ENCODE peak calls at places on chromosomes 7 and 10, in nine cellular contexts. Z, N, R, E, I, L, V, A and G are unnamed samples.

GRCh38 chr7:114660007-114660406 is 245.4 kb downstream of the FOXP2 start:
- DNase-seq in Z (no peak), I (no peak), R (no peak), N (peak), L (no peak), A (no peak), V (no peak), E (no peak), G (no peak)

GRCh38 chr10:132611986-132612385 is 74.4 kb downstream of the INPP5A start:
- DNase-seq in R (no peak), L (no peak), N (no peak), I (no peak), A (no peak), V (no peak), Z (no peak), E (no peak), G (no peak)

GRCh38 chr7:103134866-103135554 is 13.9 kb downstream of the NAPEPLD start:
- DNase-seq in A (no peak), I (no peak), E (no peak), N (no peak), L (no peak), Z (no peak), R (no peak), V (no peak), G (no peak)

GRCh38 chr10:113272511-113272910 is 280.3 kb upstream of the HABP2 start:
- DNase-seq in A (no peak), L (no peak), I (no peak), V (no peak), R (no peak), Z (no peak), N (no peak), E (no peak), G (no peak)

GRCh38 chr7:73941836-73942551 is 81.0 kb downstream of the TMEM270 start:
- DNase-seq in A (peak), Z (no peak), I (no peak), E (no peak), L (no peak), N (no peak), R (no peak), V (peak), G (no peak)

GRCh38 chr7:25967278-25968204 is 184.5 kb upstream of the NFE2L3 start:
- DNase-seq in Z (no peak), R (no peak), I (no peak), E (no peak), V (no peak), A (no peak), N (no peak), L (no peak), G (no peak)

GRCh38 chr7:17229257-17229656 is 69.2 kb upstream of the AHR start:
- DNase-seq in I (no peak), R (no peak), V (no peak), L (no peak), A (no peak), E (no peak), N (no peak), Z (no peak), G (no peak)

GRCh38 chr7:28078036-28078901 is 102.3 kb downstream of the JAZF1 start:
- DNase-seq in E (no peak), I (no peak), N (peak), Z (peak), A (peak), R (no peak), L (peak), V (peak), G (peak)

GRCh38 chr7:44294325-44295069 is 30.9 kb downstream of the CAMK2B start:
- DNase-seq in L (no peak), V (no peak), Z (no peak), N (no peak), R (no peak), I (no peak), E (no peak), A (no peak), G (no peak)

GRCh38 chr10:129756912-129757861 is 206.9 kb downstream of the EBF3 start:
- DNase-seq in A (peak), V (no peak), E (peak), L (peak), I (peak), R (no peak), N (peak), Z (no peak), G (no peak)

GRCh38 chr10:93299606-93300353 is 182.4 kb downstream of the MYOF start:
- DNase-seq in R (no peak), L (no peak), I (no peak), V (no peak), Z (no peak), E (no peak), A (no peak), N (no peak), G (no peak)

GRCh38 chr7:154409703-154410311 is 357.6 kb downstream of the DPP6 start:
- DNase-seq in A (peak), E (no peak), V (peak), Z (no peak), R (no peak), N (no peak), I (no peak), L (no peak), G (no peak)

GRCh38 chr10:24920907-24921881 is 31.2 kb downstream of the PRTFDC1 start:
- DNase-seq in V (peak), Z (peak), I (no peak), L (peak), E (peak), A (peak), N (no peak), R (peak), G (peak)

GRCh38 chr7:136654406-136654805 is 214.0 kb upstream of the CHRM2 start:
- DNase-seq in A (no peak), V (no peak), I (no peak), Z (no peak), L (no peak), R (no peak), E (no peak), N (no peak), G (no peak)

GRCh38 chr10:86151613-86152012 is 215.0 kb downstream of the GRID1 start:
- DNase-seq in Z (no peak), R (no peak), V (no peak), L (no peak), N (no peak), A (no peak), I (no peak), E (no peak), G (no peak)

GRCh38 chr7:156895024-156895780 is 2.2 kb upstream of the LMBR1 start:
- DNase-seq in R (no peak), E (no peak), V (no peak), L (peak), I (no peak), N (no peak), A (peak), Z (no peak), G (no peak)

GRCh38 chr7:55568613-55569268 is 3.6 kb downstream of the VOPP1 start:
- DNase-seq in N (no peak), V (peak), Z (no peak), R (no peak), A (peak), I (no peak), L (no peak), E (no peak), G (no peak)

GRCh38 chr10:79224992-79225391 is 122.3 kb upstream of the PPIF start:
- DNase-seq in A (no peak), N (no peak), I (no peak), R (no peak), E (no peak), Z (no peak), V (no peak), L (no peak), G (no peak)

GRCh38 chr10:46992794-46993552 is 81.7 kb downstream of the PTPN20 start:
- DNase-seq in I (no peak), V (peak), Z (no peak), L (no peak), N (peak), E (no peak), R (peak), A (peak), G (peak)

GRCh38 chr7:30965372-30965771 is 1.6 kb downstream of the GHRHR start:
- DNase-seq in A (no peak), I (no peak), E (no peak), V (peak), L (no peak), R (no peak), N (no peak), Z (no peak), G (no peak)

GRCh38 chr7:129257168-129257567 is 32.3 kb downstream of the AHCYL2 start:
- DNase-seq in V (no peak), N (no peak), I (no peak), Z (no peak), A (no peak), R (no peak), L (no peak), E (no peak), G (no peak)

GRCh38 chr10:34933676-34934075 is 118.6 kb upstream of the PARD3 start:
- DNase-seq in Z (no peak), I (no peak), V (no peak), R (no peak), A (no peak), L (no peak), E (peak), N (no peak), G (no peak)

GRCh38 chr10:109405338-109405737 is 518.0 kb downstream of the XPNPEP1 start:
- DNase-seq in Z (no peak), V (no peak), I (no peak), A (no peak), E (no peak), N (no peak), L (no peak), R (no peak), G (no peak)

GRCh38 chr7:105118612-105119600 is 104.9 kb downstream of the KMT2E start:
- DNase-seq in A (no peak), R (no peak), N (no peak), I (no peak), L (no peak), E (no peak), V (no peak), Z (no peak), G (no peak)

GRCh38 chr7:28953628-28954027 is 4.5 kb downstream of the TRIL start:
- DNase-seq in A (no peak), V (peak), L (no peak), E (no peak), Z (no peak), I (no peak), R (no peak), N (no peak), G (no peak)

GRCh38 chr7:49766966-49767365 is 6.5 kb upstream of the VWC2 start:
- DNase-seq in Z (no peak), E (no peak), I (no peak), V (no peak), N (no peak), A (no peak), R (no peak), L (no peak), G (no peak)

GRCh38 chr10:52967806-52968795 is 195.5 kb upstream of the MBL2 start:
- DNase-seq in I (no peak), Z (no peak), A (no peak), E (no peak), N (no peak), L (no peak), R (no peak), V (no peak), G (no peak)